ENCODE peak calls at places on chromosome 18, in eight cellular contexts. U is AG04450, V is uterus, A is A549, S is suprapubic skin, R is endothelial cell, M is endothelial cell of umbilical vein, O is epithelial cell of esophagus. Q is an unnamed sample.

GRCh38 chr18:49804096-49804495 is 9.2 kb downstream of the ACAA2 start:
- DNase-seq in U (no peak), V (no peak), A (no peak), S (no peak), R (no peak), M (no peak), O (no peak), Q (peak; percentile 31)

GRCh38 chr18:25830787-25831186 is 259.6 kb downstream of the SS18 start:
- DNase-seq in U (peak; percentile 38), V (no peak), A (no peak), S (no peak), R (no peak), M (peak; percentile 80), O (no peak), Q (no peak)

GRCh38 chr18:49206717-49207116 is 253.7 kb downstream of the DYM start:
- DNase-seq in U (no peak), V (no peak), A (no peak), S (no peak), R (no peak), M (no peak), O (peak; percentile 22), Q (peak; percentile 13)

GRCh38 chr18:73316513-73316912 is 448.7 kb upstream of the NETO1 start:
- DNase-seq in U (no peak), V (no peak), A (no peak), S (no peak), R (no peak), M (no peak), O (peak; percentile 73), Q (no peak)

GRCh38 chr18:31454066-31454708 is 6.6 kb downstream of the DSG3 start:
- DNase-seq in U (no peak), V (no peak), A (peak; percentile 82), S (no peak), R (no peak), M (no peak), O (peak; percentile 97), Q (no peak)

GRCh38 chr18:35634376-35634775 is 52.8 kb downstream of the GALNT1 start:
- DNase-seq in U (no peak), V (no peak), A (no peak), S (no peak), R (no peak), M (peak; percentile 42), O (no peak), Q (no peak)

GRCh38 chr18:46509530-46509929 is 147.5 kb downstream of the LOXHD1 start:
- DNase-seq in U (no peak), V (no peak), A (no peak), S (no peak), R (no peak), M (no peak), O (no peak), Q (no peak)

GRCh38 chr18:21314721-21315120 is 72.7 kb downstream of the GREB1L start:
- DNase-seq in U (no peak), V (no peak), A (no peak), S (no peak), R (no peak), M (no peak), O (peak; percentile 6), Q (no peak)

GRCh38 chr18:55092166-55092565 is 132.9 kb upstream of the CCDC68 start:
- DNase-seq in U (no peak), V (no peak), A (no peak), S (no peak), R (no peak), M (no peak), O (no peak), Q (no peak)

GRCh38 chr18:37429768-37430167 is 135.8 kb downstream of the CELF4 start:
- DNase-seq in U (no peak), V (no peak), A (peak; percentile 1), S (no peak), R (no peak), M (no peak), O (no peak), Q (no peak)

GRCh38 chr18:26579941-26580618 is 31.7 kb upstream of the KCTD1 start:
- DNase-seq in U (no peak), V (no peak), A (peak; percentile 88), S (no peak), R (no peak), M (peak; percentile 3), O (peak; percentile 95), Q (no peak)

GRCh38 chr18:12597775-12598174 is 60.1 kb downstream of the SPIRE1 start:
- DNase-seq in U (peak; percentile 72), V (no peak), A (peak; percentile 80), S (no peak), R (no peak), M (peak; percentile 79), O (peak; percentile 88), Q (no peak)

GRCh38 chr18:51168031-51168742 is 29.3 kb downstream of the MEX3C start:
- DNase-seq in U (no peak), V (no peak), A (peak; percentile 9), S (no peak), R (no peak), M (no peak), O (no peak), Q (no peak)

GRCh38 chr18:54904521-54904920 is 54.7 kb downstream of the CCDC68 start:
- DNase-seq in U (no peak), V (no peak), A (no peak), S (no peak), R (no peak), M (no peak), O (peak; percentile 45), Q (no peak)

GRCh38 chr18:5951515-5952081 is 56.3 kb upstream of the TMEM200C start:
- DNase-seq in U (no peak), V (no peak), A (no peak), S (no peak), R (no peak), M (no peak), O (no peak), Q (no peak)
- TF ChIP-seq CTCF in U (no peak), V (no peak), A (no peak), S (no peak), R (no peak), M (no peak), O (no peak), Q (no peak)

DNA sequence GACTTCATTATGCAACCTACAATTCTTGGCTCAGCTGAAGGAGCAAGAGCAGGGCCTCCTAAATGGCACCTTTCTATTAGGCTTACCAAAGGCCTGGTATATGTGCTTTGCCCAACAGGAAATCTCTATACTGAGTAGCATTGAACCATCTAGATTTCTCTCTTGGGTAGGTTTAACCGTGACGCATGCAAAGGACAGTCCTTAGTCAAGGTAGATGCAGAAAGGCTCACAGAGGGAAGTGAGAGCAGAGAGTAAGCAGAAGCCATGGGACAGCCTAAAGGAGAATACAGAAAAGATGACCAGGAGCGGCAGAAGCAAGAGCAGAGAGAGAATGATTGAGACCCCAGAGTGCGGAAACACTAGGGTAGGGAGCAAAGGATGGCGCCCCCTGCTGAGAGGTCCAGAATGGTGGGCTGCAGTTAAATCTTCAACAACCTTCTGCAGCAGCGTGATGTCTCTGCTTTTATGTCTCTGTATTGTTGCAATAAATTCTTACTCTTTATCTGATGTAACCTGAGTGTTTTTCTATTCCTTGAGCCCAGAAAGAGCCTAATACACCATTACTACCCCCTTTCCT is 4.7 kb upstream of the OSBPL1A start:
- DNase-seq in U (no peak), V (no peak), A (no peak), S (no peak), R (peak; percentile 44), M (no peak), O (no peak), Q (peak; percentile 43)
- TF ChIP-seq CTCF in U (peak; percentile 26), V (no peak), A (no peak), S (no peak), R (peak; percentile 47), M (peak; percentile 17), O (no peak), Q (no peak)

DNA sequence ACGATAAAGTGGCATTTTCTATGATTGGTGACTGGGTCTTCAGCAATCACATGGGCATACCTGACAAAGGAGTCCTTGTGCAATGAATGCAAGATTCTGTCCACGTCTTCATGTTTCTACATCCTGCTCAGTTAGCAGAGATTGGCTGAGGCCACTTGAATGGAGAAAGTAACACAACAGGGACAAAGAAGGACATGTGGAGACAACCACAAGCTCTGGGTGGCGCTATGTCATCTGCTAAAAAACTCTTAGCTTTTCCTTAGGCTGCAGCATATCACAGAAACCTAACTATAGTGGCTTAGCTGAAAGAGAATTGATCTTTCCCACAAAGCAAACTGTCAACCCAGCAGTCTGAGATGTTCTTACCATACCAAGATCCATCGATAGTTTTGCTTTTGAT is 1109.7 kb downstream of the SOCS6 start:
- DNase-seq in U (no peak), V (no peak), A (peak; percentile 3), S (no peak), R (no peak), M (peak; percentile 35), O (no peak), Q (peak; percentile 15)
- TF ChIP-seq CTCF in U (peak; percentile 31), V (no peak), A (no peak), S (no peak), R (no peak), M (peak; percentile 9), O (no peak), Q (no peak)

DNA sequence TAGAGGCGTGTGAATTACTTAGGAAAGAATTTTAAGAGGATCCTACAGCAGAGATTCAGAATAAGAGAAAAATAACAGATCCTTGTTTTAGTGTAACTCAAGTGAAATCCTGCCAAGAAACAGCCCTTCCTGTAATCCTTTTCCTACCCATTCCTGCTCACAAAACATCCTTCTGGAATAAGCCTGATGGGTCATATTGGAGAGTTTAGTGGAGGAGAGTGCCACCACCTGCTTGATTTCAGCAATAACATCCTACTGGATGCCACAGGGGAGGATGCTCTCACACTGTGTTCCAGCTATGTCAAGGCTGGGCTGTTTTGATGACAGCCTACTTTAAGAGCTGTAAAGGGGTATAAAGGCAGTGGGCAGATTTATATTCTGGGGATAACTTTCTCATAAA is 54.8 kb upstream of the CCDC178 start:
- DNase-seq in U (no peak), V (no peak), A (peak; percentile 16), S (no peak), R (peak; percentile 50), M (peak; percentile 10), O (peak; percentile 56), Q (no peak)
- TF ChIP-seq CTCF in U (peak; percentile 39), V (no peak), A (no peak), S (no peak), R (peak; percentile 32), M (peak; percentile 15), O (peak; percentile 67), Q (no peak)

DNA sequence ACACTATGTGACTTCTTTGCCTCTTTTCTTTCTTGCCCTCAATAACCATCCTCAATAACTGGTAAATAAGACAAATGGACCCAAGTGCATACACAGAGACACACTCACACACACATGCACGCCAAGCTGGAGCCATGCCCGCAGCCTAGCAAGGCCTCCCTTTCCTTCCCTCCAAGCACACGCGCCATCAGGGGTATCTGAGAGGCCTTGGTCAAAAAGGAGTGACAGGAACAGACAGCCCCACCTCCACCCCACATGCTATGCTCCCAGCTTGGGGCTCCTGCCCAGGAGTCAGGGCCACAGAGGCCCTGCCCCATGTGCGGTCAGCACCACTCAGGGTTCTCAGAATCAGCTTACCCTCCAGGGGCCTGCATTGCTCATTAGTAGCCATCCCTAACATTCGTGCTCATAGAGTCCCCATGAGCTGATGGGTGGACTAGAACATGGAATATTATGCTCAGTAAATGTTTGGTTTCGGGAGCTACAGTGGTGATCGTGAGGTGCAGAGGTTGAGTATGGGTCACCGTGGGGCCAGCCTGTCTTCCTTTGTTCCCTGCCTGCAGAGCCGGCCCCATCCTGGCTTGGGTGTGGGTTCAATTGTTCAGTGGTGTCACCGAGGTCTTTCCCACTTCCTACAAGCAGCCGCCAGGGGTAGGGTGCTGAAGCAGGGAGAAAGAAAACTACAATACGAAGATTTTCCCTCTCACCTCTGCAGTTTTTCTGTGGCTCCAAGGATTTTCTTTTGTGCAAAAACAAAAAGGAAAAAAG is 158.2 kb upstream of the RAB12 start:
- DNase-seq in U (no peak), V (no peak), A (no peak), S (peak; percentile 69), R (no peak), M (no peak), O (no peak), Q (no peak)
- TF ChIP-seq CTCF in U (no peak), V (no peak), A (no peak), S (no peak), R (no peak), M (no peak), O (no peak), Q (no peak)

Q was measured in activated CD8-positive, alpha-beta T cell treated with anti-CD3 and anti-CD28 coated beads for 36 hours.